ENCODE peak calls at places on chromosome 13, in eight cellular contexts. H is K562, G is H1, R is HepG2, I is HCT116, F is endothelial cell of umbilical vein, N is SK-N-SH, U is GM12878. O is an unnamed sample.

GRCh38 chr13:112219753-112220152 is 152.8 kb downstream of the SOX1 start:
- DNase-seq in N (no peak), G (no peak), I (no peak), H (no peak), F (no peak), U (no peak), R (no peak), O (no peak)

GRCh38 chr13:40682449-40683240 is 16.2 kb upstream of the FOXO1 start:
- DNase-seq in N (no peak), I (no peak), F (peak; percentile 63), G (no peak), R (no peak), U (no peak), H (no peak), O (no peak)

GRCh38 chr13:48595330-48596127 is 58.2 kb upstream of the CYSLTR2 start:
- DNase-seq in F (peak; percentile 91), G (no peak), I (peak; percentile 50), R (peak; percentile 79), N (peak; percentile 48), U (no peak), H (peak; percentile 57), O (no peak)

GRCh38 chr13:64774915-64775314 is 2455.2 kb downstream of the PCDH9 start:
- DNase-seq in R (no peak), H (no peak), F (no peak), G (no peak), N (no peak), U (no peak), I (no peak), O (no peak)

GRCh38 chr13:30696278-30697176 is 38.8 kb upstream of the ALOX5AP start:
- DNase-seq in R (no peak), U (no peak), F (no peak), G (no peak), I (no peak), N (no peak), H (no peak), O (no peak)

GRCh38 chr13:52842440-52842839 is 6.0 kb downstream of the PCDH8 start:
- DNase-seq in N (peak; percentile 69), G (no peak), U (no peak), R (peak; percentile 65), F (no peak), I (no peak), H (no peak), O (peak; percentile 75)

GRCh38 chr13:31045621-31046081 is 113.2 kb downstream of the TEX26 start:
- DNase-seq in G (no peak), R (peak; percentile 69), I (peak; percentile 94), N (no peak), U (peak; percentile 37), F (peak; percentile 92), H (peak; percentile 55), O (no peak)

GRCh38 chr13:41613471-41613870 is 156.1 kb downstream of the RGCC start:
- DNase-seq in G (no peak), H (no peak), R (no peak), N (no peak), F (no peak), U (no peak), I (no peak), O (no peak)

GRCh38 chr13:96025283-96025682 is 27.9 kb downstream of the UGGT2 start:
- DNase-seq in U (no peak), G (no peak), H (no peak), R (no peak), I (no peak), F (peak; percentile 79), N (no peak), O (no peak)

GRCh38 chr13:94312511-94313191 is 166.8 kb downstream of the DCT start:
- DNase-seq in N (no peak), F (no peak), H (no peak), U (peak; percentile 62), G (no peak), I (no peak), R (no peak), O (no peak)

GRCh38 chr13:78649997-78650724 is 8.8 kb downstream of the OBI1 start:
- DNase-seq in F (peak; percentile 69), U (no peak), G (no peak), N (no peak), R (no peak), H (peak; percentile 24), I (no peak), O (no peak)

GRCh38 chr13:30408319-30409101 is 13.8 kb upstream of the UBE2L5 start:
- DNase-seq in I (no peak), G (peak; percentile 92), U (no peak), N (peak; percentile 42), F (peak; percentile 94), R (peak; percentile 86), H (peak; percentile 88), O (no peak)

GRCh38 chr13:51158923-51159322 is 47.8 kb upstream of the C13orf42 start:
- DNase-seq in N (no peak), F (peak; percentile 9), R (no peak), G (no peak), H (no peak), I (no peak), U (no peak), O (no peak)

GRCh38 chr13:37173214-37173613 is 67.8 kb upstream of the CSNK1A1L start:
- DNase-seq in G (no peak), H (no peak), I (no peak), U (no peak), N (no peak), R (no peak), F (no peak), O (no peak)

GRCh38 chr13:45353895-45354294 is 12.9 kb upstream of the TPT1 start:
- DNase-seq in U (no peak), G (no peak), R (no peak), H (no peak), I (no peak), N (no peak), F (no peak), O (no peak)

GRCh38 chr13:95535243-95535642 is 17.3 kb upstream of the CLDN10 start:
- DNase-seq in F (peak; percentile 94), U (no peak), N (no peak), G (no peak), R (peak; percentile 84), H (peak; percentile 30), I (peak; percentile 77), O (no peak)

GRCh38 chr13:79128158-79128557 is 277.9 kb downstream of the RBM26 start:
- DNase-seq in U (peak; percentile 13), R (peak; percentile 2), F (no peak), I (no peak), H (no peak), G (no peak), N (no peak), O (no peak)

GRCh38 chr13:45994752-45995151 is 57.8 kb downstream of the ZC3H13 start:
- DNase-seq in F (no peak), R (no peak), I (no peak), U (no peak), G (no peak), H (no peak), N (no peak), O (no peak)

GRCh38 chr13:49057176-49057575 is 81.5 kb downstream of the FNDC3A start:
- DNase-seq in U (no peak), G (no peak), H (no peak), N (no peak), I (no peak), R (no peak), F (no peak), O (no peak)

GRCh38 chr13:47017476-47017875 is 120.6 kb upstream of the HTR2A start:
- DNase-seq in H (no peak), R (no peak), G (no peak), F (no peak), N (no peak), I (no peak), U (no peak), O (no peak)

GRCh38 chr13:51246411-51247298 is 24.5 kb downstream of the FAM124A start:
- DNase-seq in N (peak; percentile 80), H (no peak), R (no peak), I (no peak), U (no peak), F (no peak), G (no peak), O (no peak)

GRCh38 chr13:92806215-92806614 is 420.4 kb upstream of the GPC6 start:
- DNase-seq in I (no peak), H (no peak), R (no peak), F (no peak), U (no peak), N (no peak), G (no peak), O (no peak)

GRCh38 chr13:64938660-64939059 is 2291.5 kb downstream of the PCDH9 start:
- DNase-seq in I (no peak), N (no peak), H (no peak), F (no peak), G (no peak), R (no peak), U (no peak), O (no peak)

GRCh38 chr13:110874508-110874960 is 40.3 kb downstream of the ANKRD10 start:
- DNase-seq in F (peak; percentile 43), I (peak; percentile 39), R (peak; percentile 37), N (peak; percentile 96), U (no peak), H (peak; percentile 90), G (no peak), O (no peak)
- TF ChIP-seq POLR2AphosphoS5 in F (no peak), I (no peak), R (no peak), N (no peak), U (no peak), H (no peak), G (no peak), O (peak; percentile 39)

GRCh38 chr13:74206061-74206561 is 71.9 kb upstream of the KLF12 start:
- DNase-seq in I (no peak), N (no peak), F (no peak), H (no peak), U (no peak), R (no peak), G (no peak), O (no peak)
- H3K27ac ChIP-seq in I (no peak overlapping the region), N (no peak overlapping the region), F (no peak overlapping the region), H (no peak overlapping the region), U (no peak overlapping the region), R (no peak overlapping the region), G (no peak overlapping the region), O (no peak overlapping the region)

GRCh38 chr13:113991676-113992179 is 17.9 kb upstream of the C13orf46 start:
- DNase-seq in H (no peak), R (no peak), I (no peak), G (no peak), U (no peak), F (no peak), N (no peak), O (no peak)
- H3K9ac ChIP-seq in H (no peak overlapping the region), R (no peak overlapping the region), I (no peak overlapping the region), G (no peak overlapping the region), U (no peak overlapping the region), F (no peak overlapping the region), N (no peak overlapping the region), O (no peak overlapping the region)

DNA sequence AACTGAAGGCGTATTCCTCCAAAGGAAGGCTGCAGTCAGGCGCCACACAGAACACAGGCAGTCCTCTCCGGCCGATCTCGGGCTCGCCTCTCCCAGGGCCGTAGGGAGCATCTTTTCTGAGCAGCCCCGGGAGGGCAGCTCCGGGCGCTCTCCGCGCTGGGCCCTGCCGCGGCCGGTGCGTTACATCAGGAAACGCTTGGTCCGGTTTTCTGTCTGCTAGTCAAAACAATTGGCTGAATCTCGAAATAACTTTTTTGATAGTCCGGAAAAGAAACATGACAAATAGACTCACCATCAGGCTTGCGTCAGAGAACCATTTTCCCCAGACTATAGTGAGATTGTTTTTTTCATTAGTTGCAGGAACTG is 115.4 kb downstream of the KCNRG start:
- DNase-seq in G (no peak), H (no peak), N (peak; percentile 75), U (no peak), I (no peak), F (peak; percentile 53), R (no peak), O (no peak)
- TF ChIP-seq POLR2AphosphoS5 in G (no peak), H (no peak), N (no peak), U (no peak), I (no peak), F (no peak), R (no peak), O (no peak)